ENCODE peak calls at places on chromosomes 5 and 9, in ten cellular contexts. One of them, this sample, is unnamed.

GRCh38 chr5:92070786-92071185 is 687.7 kb upstream of the ARRDC3 start:
- DNase-seq in sigmoid colon: no peak
- DNase-seq in activated effector memory CD4-positive, alpha-beta T cell treated with anti-CD3 and anti-CD28 coated beads, Interleukin-2, amount 50 U/mL, for 16 hours: no peak
- DNase-seq in glutamatergic neuron: no peak
- DNase-seq in AG10803: no peak
- DNase-seq in NCI-H1092: no peak
- DNase-seq in activated naive CD4-positive, alpha-beta T cell treated with anti-CD3 and anti-CD28 coated beads for 36 hours: no peak
- DNase-seq in skeletal muscle cell: no peak
- DNase-seq in T-cell: no peak
- DNase-seq in NCI-H748 treated with DMSO at 0.1 percent for 48 hours: no peak
- DNase-seq in this sample: no peak

GRCh38 chr9:114169940-114170791 is 14.8 kb downstream of the COL27A1 start:
- DNase-seq in sigmoid colon: no peak
- DNase-seq in activated effector memory CD4-positive, alpha-beta T cell treated with anti-CD3 and anti-CD28 coated beads, Interleukin-2, amount 50 U/mL, for 16 hours: no peak
- DNase-seq in glutamatergic neuron: no peak
- DNase-seq in AG10803: no peak
- DNase-seq in NCI-H1092: no peak
- DNase-seq in activated naive CD4-positive, alpha-beta T cell treated with anti-CD3 and anti-CD28 coated beads for 36 hours: no peak
- DNase-seq in skeletal muscle cell: no peak
- DNase-seq in T-cell: no peak
- DNase-seq in NCI-H748 treated with DMSO at 0.1 percent for 48 hours: no peak
- DNase-seq in this sample: no peak

GRCh38 chr5:96809898-96810297 is 2.2 kb upstream of the ERAP1 start:
- DNase-seq in sigmoid colon: no peak
- DNase-seq in activated effector memory CD4-positive, alpha-beta T cell treated with anti-CD3 and anti-CD28 coated beads, Interleukin-2, amount 50 U/mL, for 16 hours: no peak
- DNase-seq in glutamatergic neuron: no peak
- DNase-seq in AG10803: no peak
- DNase-seq in NCI-H1092: no peak
- DNase-seq in activated naive CD4-positive, alpha-beta T cell treated with anti-CD3 and anti-CD28 coated beads for 36 hours: peak
- DNase-seq in skeletal muscle cell: no peak
- DNase-seq in T-cell: no peak
- DNase-seq in NCI-H748 treated with DMSO at 0.1 percent for 48 hours: no peak
- DNase-seq in this sample: no peak

GRCh38 chr5:42908509-42909488 is 97.1 kb upstream of the SELENOP start:
- DNase-seq in sigmoid colon: peak
- DNase-seq in activated effector memory CD4-positive, alpha-beta T cell treated with anti-CD3 and anti-CD28 coated beads, Interleukin-2, amount 50 U/mL, for 16 hours: peak
- DNase-seq in glutamatergic neuron: peak
- DNase-seq in AG10803: peak
- DNase-seq in NCI-H1092: peak
- DNase-seq in activated naive CD4-positive, alpha-beta T cell treated with anti-CD3 and anti-CD28 coated beads for 36 hours: peak
- DNase-seq in skeletal muscle cell: no peak
- DNase-seq in T-cell: peak
- DNase-seq in NCI-H748 treated with DMSO at 0.1 percent for 48 hours: peak
- DNase-seq in this sample: peak

GRCh38 chr9:73179594-73179993 is 27.9 kb downstream of the ANXA1 start:
- DNase-seq in sigmoid colon: no peak
- DNase-seq in activated effector memory CD4-positive, alpha-beta T cell treated with anti-CD3 and anti-CD28 coated beads, Interleukin-2, amount 50 U/mL, for 16 hours: no peak
- DNase-seq in glutamatergic neuron: no peak
- DNase-seq in AG10803: no peak
- DNase-seq in NCI-H1092: no peak
- DNase-seq in activated naive CD4-positive, alpha-beta T cell treated with anti-CD3 and anti-CD28 coated beads for 36 hours: no peak
- DNase-seq in skeletal muscle cell: no peak
- DNase-seq in T-cell: no peak
- DNase-seq in NCI-H748 treated with DMSO at 0.1 percent for 48 hours: no peak
- DNase-seq in this sample: peak

GRCh38 chr9:72633966-72634365 is 112.6 kb downstream of the TMC1 start:
- DNase-seq in sigmoid colon: no peak
- DNase-seq in activated effector memory CD4-positive, alpha-beta T cell treated with anti-CD3 and anti-CD28 coated beads, Interleukin-2, amount 50 U/mL, for 16 hours: peak
- DNase-seq in glutamatergic neuron: no peak
- DNase-seq in AG10803: peak
- DNase-seq in NCI-H1092: no peak
- DNase-seq in activated naive CD4-positive, alpha-beta T cell treated with anti-CD3 and anti-CD28 coated beads for 36 hours: peak
- DNase-seq in skeletal muscle cell: peak
- DNase-seq in T-cell: no peak
- DNase-seq in NCI-H748 treated with DMSO at 0.1 percent for 48 hours: no peak
- DNase-seq in this sample: no peak

GRCh38 chr9:133041958-133042357 is 11.2 kb downstream of the GTF3C5 start:
- DNase-seq in sigmoid colon: no peak
- DNase-seq in activated effector memory CD4-positive, alpha-beta T cell treated with anti-CD3 and anti-CD28 coated beads, Interleukin-2, amount 50 U/mL, for 16 hours: no peak
- DNase-seq in glutamatergic neuron: no peak
- DNase-seq in AG10803: no peak
- DNase-seq in NCI-H1092: no peak
- DNase-seq in activated naive CD4-positive, alpha-beta T cell treated with anti-CD3 and anti-CD28 coated beads for 36 hours: no peak
- DNase-seq in skeletal muscle cell: no peak
- DNase-seq in T-cell: no peak
- DNase-seq in NCI-H748 treated with DMSO at 0.1 percent for 48 hours: no peak
- DNase-seq in this sample: no peak

GRCh38 chr9:128713941-128714573 is 9.9 kb downstream of the ZDHHC12 start:
- DNase-seq in sigmoid colon: peak
- DNase-seq in activated effector memory CD4-positive, alpha-beta T cell treated with anti-CD3 and anti-CD28 coated beads, Interleukin-2, amount 50 U/mL, for 16 hours: no peak
- DNase-seq in glutamatergic neuron: no peak
- DNase-seq in AG10803: no peak
- DNase-seq in NCI-H1092: no peak
- DNase-seq in activated naive CD4-positive, alpha-beta T cell treated with anti-CD3 and anti-CD28 coated beads for 36 hours: no peak
- DNase-seq in skeletal muscle cell: no peak
- DNase-seq in T-cell: no peak
- DNase-seq in NCI-H748 treated with DMSO at 0.1 percent for 48 hours: no peak
- DNase-seq in this sample: no peak

GRCh38 chr9:4327504-4328191 is 27.8 kb upstream of the GLIS3 start:
- DNase-seq in sigmoid colon: no peak
- DNase-seq in activated effector memory CD4-positive, alpha-beta T cell treated with anti-CD3 and anti-CD28 coated beads, Interleukin-2, amount 50 U/mL, for 16 hours: no peak
- DNase-seq in glutamatergic neuron: no peak
- DNase-seq in AG10803: peak
- DNase-seq in NCI-H1092: no peak
- DNase-seq in activated naive CD4-positive, alpha-beta T cell treated with anti-CD3 and anti-CD28 coated beads for 36 hours: no peak
- DNase-seq in skeletal muscle cell: peak
- DNase-seq in T-cell: no peak
- DNase-seq in NCI-H748 treated with DMSO at 0.1 percent for 48 hours: no peak
- DNase-seq in this sample: no peak

GRCh38 chr9:95947118-95947517 is 71.6 kb downstream of the ERCC6L2 start:
- DNase-seq in sigmoid colon: no peak
- DNase-seq in activated effector memory CD4-positive, alpha-beta T cell treated with anti-CD3 and anti-CD28 coated beads, Interleukin-2, amount 50 U/mL, for 16 hours: no peak
- DNase-seq in glutamatergic neuron: no peak
- DNase-seq in AG10803: no peak
- DNase-seq in NCI-H1092: no peak
- DNase-seq in activated naive CD4-positive, alpha-beta T cell treated with anti-CD3 and anti-CD28 coated beads for 36 hours: no peak
- DNase-seq in skeletal muscle cell: no peak
- DNase-seq in T-cell: no peak
- DNase-seq in NCI-H748 treated with DMSO at 0.1 percent for 48 hours: no peak
- DNase-seq in this sample: peak

GRCh38 chr5:10151656-10152055 is 98.0 kb downstream of the ATPSCKMT start:
- DNase-seq in sigmoid colon: no peak
- DNase-seq in activated effector memory CD4-positive, alpha-beta T cell treated with anti-CD3 and anti-CD28 coated beads, Interleukin-2, amount 50 U/mL, for 16 hours: no peak
- DNase-seq in glutamatergic neuron: no peak
- DNase-seq in AG10803: no peak
- DNase-seq in NCI-H1092: no peak
- DNase-seq in activated naive CD4-positive, alpha-beta T cell treated with anti-CD3 and anti-CD28 coated beads for 36 hours: no peak
- DNase-seq in skeletal muscle cell: no peak
- DNase-seq in T-cell: no peak
- DNase-seq in NCI-H748 treated with DMSO at 0.1 percent for 48 hours: no peak
- DNase-seq in this sample: no peak

GRCh38 chr5:17833336-17833735 is 199.1 kb downstream of the TAF11L14 start:
- DNase-seq in sigmoid colon: no peak
- DNase-seq in activated effector memory CD4-positive, alpha-beta T cell treated with anti-CD3 and anti-CD28 coated beads, Interleukin-2, amount 50 U/mL, for 16 hours: no peak
- DNase-seq in glutamatergic neuron: no peak
- DNase-seq in AG10803: no peak
- DNase-seq in NCI-H1092: no peak
- DNase-seq in activated naive CD4-positive, alpha-beta T cell treated with anti-CD3 and anti-CD28 coated beads for 36 hours: no peak
- DNase-seq in skeletal muscle cell: no peak
- DNase-seq in T-cell: no peak
- DNase-seq in NCI-H748 treated with DMSO at 0.1 percent for 48 hours: no peak
- DNase-seq in this sample: no peak

GRCh38 chr9:100465270-100465669 is 7.7 kb upstream of the TMEFF1 start:
- DNase-seq in sigmoid colon: no peak
- DNase-seq in activated effector memory CD4-positive, alpha-beta T cell treated with anti-CD3 and anti-CD28 coated beads, Interleukin-2, amount 50 U/mL, for 16 hours: no peak
- DNase-seq in glutamatergic neuron: no peak
- DNase-seq in AG10803: no peak
- DNase-seq in NCI-H1092: no peak
- DNase-seq in activated naive CD4-positive, alpha-beta T cell treated with anti-CD3 and anti-CD28 coated beads for 36 hours: no peak
- DNase-seq in skeletal muscle cell: no peak
- DNase-seq in T-cell: no peak
- DNase-seq in NCI-H748 treated with DMSO at 0.1 percent for 48 hours: no peak
- DNase-seq in this sample: no peak

GRCh38 chr9:133818444-133818843 is 80.3 kb upstream of the SARDH start:
- DNase-seq in sigmoid colon: no peak
- DNase-seq in activated effector memory CD4-positive, alpha-beta T cell treated with anti-CD3 and anti-CD28 coated beads, Interleukin-2, amount 50 U/mL, for 16 hours: no peak
- DNase-seq in glutamatergic neuron: no peak
- DNase-seq in AG10803: peak
- DNase-seq in NCI-H1092: no peak
- DNase-seq in activated naive CD4-positive, alpha-beta T cell treated with anti-CD3 and anti-CD28 coated beads for 36 hours: no peak
- DNase-seq in skeletal muscle cell: peak
- DNase-seq in T-cell: no peak
- DNase-seq in NCI-H748 treated with DMSO at 0.1 percent for 48 hours: no peak
- DNase-seq in this sample: no peak

GRCh38 chr5:143399616-143400540 is 3.6 kb downstream of the NR3C1 start:
- DNase-seq in sigmoid colon: no peak
- DNase-seq in activated effector memory CD4-positive, alpha-beta T cell treated with anti-CD3 and anti-CD28 coated beads, Interleukin-2, amount 50 U/mL, for 16 hours: no peak
- DNase-seq in glutamatergic neuron: no peak
- DNase-seq in AG10803: no peak
- DNase-seq in NCI-H1092: no peak
- DNase-seq in activated naive CD4-positive, alpha-beta T cell treated with anti-CD3 and anti-CD28 coated beads for 36 hours: peak
- DNase-seq in skeletal muscle cell: no peak
- DNase-seq in T-cell: no peak
- DNase-seq in NCI-H748 treated with DMSO at 0.1 percent for 48 hours: no peak
- DNase-seq in this sample: no peak

GRCh38 chr5:71533614-71534013 is 53.5 kb upstream of the MCCC2 start:
- DNase-seq in sigmoid colon: no peak
- DNase-seq in activated effector memory CD4-positive, alpha-beta T cell treated with anti-CD3 and anti-CD28 coated beads, Interleukin-2, amount 50 U/mL, for 16 hours: no peak
- DNase-seq in glutamatergic neuron: no peak
- DNase-seq in AG10803: peak
- DNase-seq in NCI-H1092: no peak
- DNase-seq in activated naive CD4-positive, alpha-beta T cell treated with anti-CD3 and anti-CD28 coated beads for 36 hours: no peak
- DNase-seq in skeletal muscle cell: no peak
- DNase-seq in T-cell: no peak
- DNase-seq in NCI-H748 treated with DMSO at 0.1 percent for 48 hours: no peak
- DNase-seq in this sample: peak

GRCh38 chr9:111298831-111299603 is 31.0 kb downstream of the OR2K2 start:
- DNase-seq in sigmoid colon: peak
- DNase-seq in activated effector memory CD4-positive, alpha-beta T cell treated with anti-CD3 and anti-CD28 coated beads, Interleukin-2, amount 50 U/mL, for 16 hours: no peak
- DNase-seq in glutamatergic neuron: no peak
- DNase-seq in AG10803: peak
- DNase-seq in NCI-H1092: peak
- DNase-seq in activated naive CD4-positive, alpha-beta T cell treated with anti-CD3 and anti-CD28 coated beads for 36 hours: no peak
- DNase-seq in skeletal muscle cell: peak
- DNase-seq in T-cell: no peak
- DNase-seq in NCI-H748 treated with DMSO at 0.1 percent for 48 hours: peak
- DNase-seq in this sample: peak

GRCh38 chr9:35548571-35548970 is 56.5 kb upstream of the TESK1 start:
- DNase-seq in sigmoid colon: no peak
- DNase-seq in activated effector memory CD4-positive, alpha-beta T cell treated with anti-CD3 and anti-CD28 coated beads, Interleukin-2, amount 50 U/mL, for 16 hours: no peak
- DNase-seq in glutamatergic neuron: no peak
- DNase-seq in AG10803: no peak
- DNase-seq in NCI-H1092: no peak
- DNase-seq in activated naive CD4-positive, alpha-beta T cell treated with anti-CD3 and anti-CD28 coated beads for 36 hours: no peak
- DNase-seq in skeletal muscle cell: no peak
- DNase-seq in T-cell: no peak
- DNase-seq in NCI-H748 treated with DMSO at 0.1 percent for 48 hours: no peak
- DNase-seq in this sample: no peak

GRCh38 chr9:88258587-88258986 is 120.3 kb upstream of the SPATA31C2 start:
- DNase-seq in sigmoid colon: peak
- DNase-seq in activated effector memory CD4-positive, alpha-beta T cell treated with anti-CD3 and anti-CD28 coated beads, Interleukin-2, amount 50 U/mL, for 16 hours: no peak
- DNase-seq in glutamatergic neuron: no peak
- DNase-seq in AG10803: peak
- DNase-seq in NCI-H1092: no peak
- DNase-seq in activated naive CD4-positive, alpha-beta T cell treated with anti-CD3 and anti-CD28 coated beads for 36 hours: no peak
- DNase-seq in skeletal muscle cell: no peak
- DNase-seq in T-cell: no peak
- DNase-seq in NCI-H748 treated with DMSO at 0.1 percent for 48 hours: no peak
- DNase-seq in this sample: no peak

GRCh38 chr5:111997308-111998159 is 240.5 kb upstream of the NREP start:
- DNase-seq in sigmoid colon: no peak
- DNase-seq in activated effector memory CD4-positive, alpha-beta T cell treated with anti-CD3 and anti-CD28 coated beads, Interleukin-2, amount 50 U/mL, for 16 hours: no peak
- DNase-seq in glutamatergic neuron: no peak
- DNase-seq in AG10803: peak
- DNase-seq in NCI-H1092: no peak
- DNase-seq in activated naive CD4-positive, alpha-beta T cell treated with anti-CD3 and anti-CD28 coated beads for 36 hours: no peak
- DNase-seq in skeletal muscle cell: peak
- DNase-seq in T-cell: no peak
- DNase-seq in NCI-H748 treated with DMSO at 0.1 percent for 48 hours: no peak
- DNase-seq in this sample: peak

GRCh38 chr5:117657591-117657990 is 1083.0 kb upstream of the SEMA6A start:
- DNase-seq in sigmoid colon: no peak
- DNase-seq in activated effector memory CD4-positive, alpha-beta T cell treated with anti-CD3 and anti-CD28 coated beads, Interleukin-2, amount 50 U/mL, for 16 hours: no peak
- DNase-seq in glutamatergic neuron: no peak
- DNase-seq in AG10803: no peak
- DNase-seq in NCI-H1092: peak
- DNase-seq in activated naive CD4-positive, alpha-beta T cell treated with anti-CD3 and anti-CD28 coated beads for 36 hours: no peak
- DNase-seq in skeletal muscle cell: peak
- DNase-seq in T-cell: no peak
- DNase-seq in NCI-H748 treated with DMSO at 0.1 percent for 48 hours: peak
- DNase-seq in this sample: no peak

GRCh38 chr9:98087420-98088354 is 31.2 kb downstream of the NANS start:
- DNase-seq in sigmoid colon: peak
- DNase-seq in activated effector memory CD4-positive, alpha-beta T cell treated with anti-CD3 and anti-CD28 coated beads, Interleukin-2, amount 50 U/mL, for 16 hours: peak
- DNase-seq in glutamatergic neuron: peak
- DNase-seq in AG10803: peak
- DNase-seq in NCI-H1092: no peak
- DNase-seq in activated naive CD4-positive, alpha-beta T cell treated with anti-CD3 and anti-CD28 coated beads for 36 hours: no peak
- DNase-seq in skeletal muscle cell: peak
- DNase-seq in T-cell: peak
- DNase-seq in NCI-H748 treated with DMSO at 0.1 percent for 48 hours: no peak
- DNase-seq in this sample: no peak

GRCh38 chr9:110116543-110116885 is 91.4 kb downstream of the C9orf152 start:
- DNase-seq in sigmoid colon: no peak
- DNase-seq in activated effector memory CD4-positive, alpha-beta T cell treated with anti-CD3 and anti-CD28 coated beads, Interleukin-2, amount 50 U/mL, for 16 hours: no peak
- DNase-seq in glutamatergic neuron: no peak
- DNase-seq in AG10803: peak
- DNase-seq in NCI-H1092: no peak
- DNase-seq in activated naive CD4-positive, alpha-beta T cell treated with anti-CD3 and anti-CD28 coated beads for 36 hours: no peak
- DNase-seq in skeletal muscle cell: peak
- DNase-seq in T-cell: no peak
- DNase-seq in NCI-H748 treated with DMSO at 0.1 percent for 48 hours: no peak
- DNase-seq in this sample: no peak

GRCh38 chr5:155089649-155090048 is 76.1 kb downstream of the KIF4B start:
- DNase-seq in sigmoid colon: no peak
- DNase-seq in activated effector memory CD4-positive, alpha-beta T cell treated with anti-CD3 and anti-CD28 coated beads, Interleukin-2, amount 50 U/mL, for 16 hours: no peak
- DNase-seq in glutamatergic neuron: no peak
- DNase-seq in AG10803: peak
- DNase-seq in NCI-H1092: no peak
- DNase-seq in activated naive CD4-positive, alpha-beta T cell treated with anti-CD3 and anti-CD28 coated beads for 36 hours: no peak
- DNase-seq in skeletal muscle cell: no peak
- DNase-seq in T-cell: no peak
- DNase-seq in NCI-H748 treated with DMSO at 0.1 percent for 48 hours: no peak
- DNase-seq in this sample: no peak

GRCh38 chr9:27212191-27212590 is 84.8 kb downstream of the EQTN start:
- DNase-seq in sigmoid colon: no peak
- DNase-seq in activated effector memory CD4-positive, alpha-beta T cell treated with anti-CD3 and anti-CD28 coated beads, Interleukin-2, amount 50 U/mL, for 16 hours: no peak
- DNase-seq in glutamatergic neuron: no peak
- DNase-seq in AG10803: no peak
- DNase-seq in NCI-H1092: no peak
- DNase-seq in activated naive CD4-positive, alpha-beta T cell treated with anti-CD3 and anti-CD28 coated beads for 36 hours: no peak
- DNase-seq in skeletal muscle cell: no peak
- DNase-seq in T-cell: no peak
- DNase-seq in NCI-H748 treated with DMSO at 0.1 percent for 48 hours: no peak
- DNase-seq in this sample: no peak

GRCh38 chr9:123438821-123439220 is 82.8 kb downstream of the CRB2 start:
- DNase-seq in sigmoid colon: no peak
- DNase-seq in activated effector memory CD4-positive, alpha-beta T cell treated with anti-CD3 and anti-CD28 coated beads, Interleukin-2, amount 50 U/mL, for 16 hours: peak
- DNase-seq in glutamatergic neuron: no peak
- DNase-seq in AG10803: no peak
- DNase-seq in NCI-H1092: no peak
- DNase-seq in activated naive CD4-positive, alpha-beta T cell treated with anti-CD3 and anti-CD28 coated beads for 36 hours: no peak
- DNase-seq in skeletal muscle cell: no peak
- DNase-seq in T-cell: no peak
- DNase-seq in NCI-H748 treated with DMSO at 0.1 percent for 48 hours: no peak
- DNase-seq in this sample: no peak